ENCODE peak calls at places on chromosomes 13 and 19, in six cellular contexts. C is heart right ventricle, I is endothelial cell, G is body of pancreas, F is heart left ventricle, A is lower lobe of right lung. W is an unnamed sample.

GRCh38 chr19:35509018-35509652 is 4.3 kb downstream of the DMKN start:
- DNase-seq in C (no peak), I (peak; percentile 23), G (peak; percentile 76), F (no peak), A (peak; percentile 84), W (no peak)

GRCh38 chr13:26629260-26629659 is 71.8 kb downstream of the WASF3 start:
- DNase-seq in C (no peak), I (no peak), G (no peak), F (no peak), A (no peak), W (no peak)

GRCh38 chr19:57850553-57851017 is 926 bp downstream of the ZNF587 start:
- DNase-seq in C (no peak), I (no peak), G (peak; percentile 20), F (no peak), A (no peak), W (no peak)

GRCh38 chr13:94829201-94829600 is 116.9 kb upstream of the SOX21 start:
- DNase-seq in C (no peak), I (no peak), G (no peak), F (no peak), A (no peak), W (no peak)

GRCh38 chr13:109145631-109146030 is 516.2 kb downstream of the MYO16 start:
- DNase-seq in C (no peak), I (peak; percentile 37), G (peak; percentile 29), F (no peak), A (no peak), W (no peak)

GRCh38 chr13:29484236-29484635 is 111.3 kb downstream of the SLC7A1 start:
- DNase-seq in C (no peak), I (no peak), G (no peak), F (no peak), A (no peak), W (no peak)

GRCh38 chr19:58474291-58474996 is 1.7 kb upstream of the ZNF446 start:
- DNase-seq in C (no peak), I (no peak), G (no peak), F (no peak), A (no peak), W (no peak)

GRCh38 chr13:91647361-91647970 is 249.0 kb downstream of the GPC5 start:
- DNase-seq in C (peak; percentile 9), I (peak; percentile 46), G (peak; percentile 14), F (peak; percentile 34), A (no peak), W (no peak)

GRCh38 chr13:102198418-102199322 is 203.2 kb downstream of the FGF14 start:
- DNase-seq in C (no peak), I (no peak), G (no peak), F (no peak), A (no peak), W (no peak)

GRCh38 chr13:56561327-56561726 is 579.4 kb upstream of the PRR20A start:
- DNase-seq in C (no peak), I (peak; percentile 4), G (no peak), F (no peak), A (no peak), W (no peak)

GRCh38 chr19:11226716-11227166 is 12.7 kb upstream of the ANGPTL8 start:
- DNase-seq in C (no peak), I (no peak), G (no peak), F (no peak), A (no peak), W (no peak)

GRCh38 chr19:11225815-11226214 is 13.6 kb upstream of the ANGPTL8 start:
- DNase-seq in C (no peak), I (no peak), G (no peak), F (no peak), A (no peak), W (no peak)

GRCh38 chr19:11224429-11224828 is 15.0 kb upstream of the ANGPTL8 start:
- DNase-seq in C (no peak), I (no peak), G (no peak), F (no peak), A (no peak), W (no peak)

GRCh38 chr19:11225172-11225571 is 14.2 kb upstream of the ANGPTL8 start:
- DNase-seq in C (no peak), I (no peak), G (no peak), F (no peak), A (no peak), W (peak; percentile 46)

GRCh38 chr19:11227201-11227886 is 12.1 kb upstream of the ANGPTL8 start:
- DNase-seq in C (no peak), I (no peak), G (no peak), F (no peak), A (no peak), W (no peak)
- TF ChIP-seq CTCF in C (no peak), I (no peak), G (no peak), F (no peak), A (peak; percentile 13), W (no peak)

GRCh38 chr19:49488863-49489537 is 1.6 kb downstream of the RPL13A start:
- DNase-seq in C (no peak), I (no peak), G (no peak), F (no peak), A (no peak), W (no peak)

GRCh38 chr19:49491030-49491803 is 3.8 kb downstream of the RPL13A start:
- DNase-seq in C (no peak), I (no peak), G (no peak), F (no peak), A (no peak), W (no peak)

GRCh38 chr19:49488046-49488862 is 846 bp downstream of the RPL13A start:
- DNase-seq in C (no peak), I (no peak), G (no peak), F (no peak), A (no peak), W (no peak)

GRCh38 chr19:49490287-49491029 is 3.0 kb downstream of the RPL13A start:
- DNase-seq in C (no peak), I (no peak), G (no peak), F (no peak), A (no peak), W (no peak)

GRCh38 chr19:49489601-49490167 is 2.3 kb downstream of the RPL13A start:
- DNase-seq in C (no peak), I (no peak), G (no peak), F (no peak), A (no peak), W (no peak)
- TF ChIP-seq CTCF in C (no peak), I (no peak), G (no peak), F (no peak), A (no peak), W (no peak)

DNA sequence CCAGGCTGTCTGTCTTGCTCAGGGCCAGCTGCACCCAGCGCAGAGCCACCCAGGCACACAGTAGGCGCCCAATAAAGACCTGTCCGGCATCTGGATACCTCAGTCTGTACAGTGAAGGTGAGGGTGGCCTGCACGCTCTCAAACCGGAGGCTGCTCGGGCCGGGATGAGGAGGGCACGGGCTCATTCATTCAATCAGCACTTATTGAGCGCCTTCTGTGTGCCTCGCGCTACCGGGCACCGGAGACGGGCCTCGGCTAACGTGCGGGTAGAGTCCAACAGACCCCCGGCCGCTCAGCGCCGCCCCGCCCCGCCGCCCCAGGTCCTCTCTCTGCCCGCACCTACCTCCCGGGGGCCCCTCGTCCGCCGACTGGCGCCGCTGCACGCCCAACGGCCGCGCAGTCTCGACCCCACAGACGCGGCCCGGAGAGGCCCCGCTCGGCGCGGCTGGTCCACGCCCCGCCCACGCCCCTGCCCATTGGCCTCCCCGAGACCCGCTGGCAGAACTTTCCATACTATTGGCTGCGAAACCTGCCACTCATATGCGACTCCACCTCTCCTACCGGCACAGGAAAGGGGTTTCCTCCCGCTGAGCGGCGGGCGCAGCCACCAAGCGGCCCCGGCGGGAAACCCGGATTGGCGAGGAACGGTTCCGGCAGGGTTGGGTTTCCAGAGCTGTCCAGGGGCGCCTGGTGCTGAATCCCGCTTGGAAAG is at the start of gene SLC39A3:
- DNase-seq in C (peak; percentile 97), I (peak; percentile 99), G (peak; percentile 99), F (peak; percentile 98), A (peak; percentile 96), W (peak; percentile 99)
- TF ChIP-seq CTCF in C (peak; percentile 23), I (no peak), G (peak; percentile 49), F (peak; percentile 8), A (peak; percentile 28), W (peak; percentile 15)

GRCh38 chr19:53365899-53366493 is 491 bp downstream of the ZNF525 start:
- DNase-seq in C (peak; percentile 24), I (peak; percentile 27), G (peak; percentile 34), F (no peak), A (peak; percentile 46), W (no peak)

GRCh38 chr19:53365134-53365898 is at the start of gene ZNF525:
- DNase-seq in C (peak; percentile 91), I (peak; percentile 80), G (peak; percentile 97), F (peak; percentile 95), A (peak; percentile 95), W (peak; percentile 95)
- TF ChIP-seq CTCF in C (peak; percentile 19), I (peak; percentile 55), G (peak; percentile 26), F (no peak), A (peak; percentile 33), W (peak; percentile 16)

GRCh38 chr13:107680115-107680514 is 535.2 kb downstream of the LIG4 start:
- DNase-seq in C (no peak), I (no peak), G (no peak), F (no peak), A (no peak), W (no peak)
- TF ChIP-seq CTCF in C (no peak), I (no peak), G (no peak), F (no peak), A (no peak), W (no peak)

GRCh38 chr13:28273919-28274318 is 135.6 kb downstream of the PAN3 start:
- DNase-seq in C (no peak), I (no peak), G (no peak), F (no peak), A (no peak), W (no peak)
- TF ChIP-seq CTCF in C (no peak), I (no peak), G (no peak), F (no peak), A (no peak), W (no peak)

GRCh38 chr13:40755082-40755755 is 15.8 kb downstream of the MRPS31 start:
- DNase-seq in C (no peak), I (no peak), G (no peak), F (no peak), A (no peak), W (no peak)

DNA sequence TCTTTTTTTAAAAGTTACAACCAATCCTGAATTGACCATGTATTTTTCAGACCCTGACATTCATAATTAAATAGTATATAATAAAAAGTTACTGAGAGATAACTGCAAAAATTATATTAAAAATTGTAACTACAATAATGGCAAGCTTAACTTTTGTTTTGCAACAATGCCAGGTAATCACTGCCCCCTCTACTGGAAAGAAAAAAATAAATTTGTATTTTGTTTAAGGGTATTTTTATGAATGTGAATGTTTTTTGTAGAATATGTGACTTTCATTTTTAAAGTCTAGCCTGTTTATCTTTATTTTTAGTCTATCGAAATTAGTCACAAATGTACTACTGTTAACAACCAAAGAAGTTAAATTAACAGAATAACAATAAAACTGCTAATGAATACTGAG is 21.7 kb downstream of the MRPS31 start:
- DNase-seq in C (no peak), I (no peak), G (no peak), F (no peak), A (no peak), W (no peak)
- TF ChIP-seq CTCF in C (peak; percentile 29), I (peak; percentile 49), G (no peak), F (no peak), A (no peak), W (no peak)

DNA sequence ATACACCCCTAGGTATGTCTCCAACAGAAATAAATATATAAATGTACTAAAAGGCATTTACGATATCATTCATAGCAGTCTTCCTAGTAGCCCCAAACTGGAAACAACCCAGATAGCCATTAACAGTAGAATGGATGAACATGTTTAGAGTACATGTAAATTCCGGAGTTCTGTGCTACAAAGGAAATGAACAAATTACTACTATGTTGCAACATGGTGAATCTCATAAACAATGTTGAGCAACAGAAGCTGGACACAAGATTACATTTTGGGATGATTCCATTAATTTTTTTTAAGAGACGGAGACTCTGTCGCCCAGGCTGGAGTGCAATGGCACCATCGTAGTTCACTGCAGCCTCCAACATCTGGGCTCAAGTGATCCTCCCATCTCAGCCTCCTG is 5.9 kb upstream of the SLC7A10 start:
- DNase-seq in C (no peak), I (no peak), G (no peak), F (no peak), A (no peak), W (no peak)
- TF ChIP-seq CTCF in C (no peak), I (no peak), G (no peak), F (no peak), A (no peak), W (no peak)

W was measured in tibial artery.